ENCODE peak calls at places on chromosomes 5 and 9, in four cellular contexts. O is sigmoid colon, Y is K562, P is GM23338. R is an unnamed sample.
A peak's percentile ranks its signal among the peaks of the same experiment; 100 is the strongest.

GRCh38 chr9:130689937-130690700 is 3.5 kb upstream of the EXOSC2 start:
- DNase-seq in O (peak; percentile 91), Y (peak; percentile 92), P (peak; percentile 95), R (peak; percentile 72)

GRCh38 chr9:124015091-124015660 is 3.6 kb downstream of the LHX2 start:
- DNase-seq in O (no peak), Y (no peak), P (peak; percentile 73), R (peak; percentile 56)

GRCh38 chr9:136482046-136482792 is 621 bp downstream of the SEC16A start:
- DNase-seq in O (peak; percentile 79), Y (peak; percentile 45), P (peak; percentile 52), R (peak; percentile 75)

GRCh38 chr9:129098328-129098727 is 12.3 kb downstream of the CRAT start:
- DNase-seq in O (no peak), Y (no peak), P (no peak), R (no peak)

GRCh38 chr5:141883184-141883947 is 5.2 kb upstream of the PCDH1 start:
- DNase-seq in O (peak; percentile 71), Y (peak; percentile 67), P (peak; percentile 90), R (peak; percentile 65)

GRCh38 chr9:128116104-128117083 is 11.1 kb downstream of the PTGES2 start:
- DNase-seq in O (peak; percentile 64), Y (no peak), P (no peak), R (no peak)

GRCh38 chr9:104279535-104280215 is 185.6 kb downstream of the SMC2 start:
- DNase-seq in O (no peak), Y (no peak), P (no peak), R (no peak)

GRCh38 chr5:9851458-9851857 is 221.3 kb upstream of the TAS2R1 start:
- DNase-seq in O (no peak), Y (peak; percentile 23), P (no peak), R (peak; percentile 31)

GRCh38 chr5:120808135-120808534 is 344.0 kb downstream of the PRR16 start:
- DNase-seq in O (no peak), Y (no peak), P (peak; percentile 41), R (no peak)

GRCh38 chr5:177354716-177355115 is 3.0 kb upstream of the RGS14 start:
- DNase-seq in O (no peak), Y (no peak), P (no peak), R (no peak)

GRCh38 chr9:85212887-85213286 is 528.9 kb downstream of the AGTPBP1 start:
- DNase-seq in O (no peak), Y (peak; percentile 0), P (no peak), R (no peak)

GRCh38 chr9:76699966-76700365 is 64.3 kb upstream of the PCA3 start:
- DNase-seq in O (no peak), Y (no peak), P (no peak), R (no peak)

GRCh38 chr5:181224390-181225234 is 1.5 kb downstream of the TRIM41 start:
- DNase-seq in O (no peak), Y (no peak), P (no peak), R (peak; percentile 38)

GRCh38 chr9:127283917-127284316 is 19.3 kb downstream of the GARNL3 start:
- DNase-seq in O (no peak), Y (peak; percentile 18), P (peak; percentile 40), R (no peak)

GRCh38 chr5:115309751-115310370 is 13.4 kb upstream of the CCDC112 start:
- DNase-seq in O (no peak), Y (peak; percentile 49), P (peak; percentile 66), R (no peak)

GRCh38 chr5:107135391-107135790 is 535.3 kb downstream of the EFNA5 start:
- DNase-seq in O (no peak), Y (no peak), P (no peak), R (no peak)

GRCh38 chr9:89410022-89410421 is 87.9 kb downstream of the SEMA4D start:
- DNase-seq in O (no peak), Y (no peak), P (no peak), R (no peak)

GRCh38 chr5:134018154-134018985 is 13.6 kb upstream of the VDAC1 start:
- DNase-seq in O (no peak), Y (peak; percentile 38), P (no peak), R (no peak)

GRCh38 chr5:149922950-149923349 is 21.6 kb downstream of the PDE6A start:
- DNase-seq in O (no peak), Y (no peak), P (no peak), R (no peak)

GRCh38 chr5:10689391-10690081 is 71.5 kb downstream of the DAP start:
- DNase-seq in O (no peak), Y (peak; percentile 71), P (peak; percentile 86), R (peak; percentile 60)

GRCh38 chr5:122581629-122582028 is 193.3 kb upstream of the SNX2 start:
- DNase-seq in O (no peak), Y (no peak), P (no peak), R (no peak)

DNA sequence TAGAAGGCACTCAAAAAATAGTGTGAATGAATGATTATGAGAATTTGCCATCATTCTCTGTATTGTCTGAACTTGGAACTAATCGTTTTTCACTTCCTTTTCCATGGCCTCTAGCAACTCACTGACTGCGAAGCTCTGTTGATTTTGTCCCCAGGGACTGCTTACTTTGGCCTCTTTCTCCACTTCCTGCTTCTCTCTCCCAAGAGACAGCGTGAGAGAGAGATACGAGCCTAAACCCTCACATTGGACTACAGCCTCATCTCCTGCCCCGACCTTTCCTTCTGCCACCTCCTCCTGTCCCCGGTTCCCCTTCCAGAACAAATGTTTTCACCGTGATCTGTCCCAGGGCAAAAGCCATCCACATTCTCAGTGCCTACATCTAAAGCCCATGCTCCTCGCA is 300.8 kb upstream of the PANK3 start:
- DNase-seq in O (no peak), Y (no peak), P (no peak), R (no peak)
- TF ChIP-seq POLR2AphosphoS5 in O (no peak), Y (no peak), P (no peak), R (no peak)

DNA sequence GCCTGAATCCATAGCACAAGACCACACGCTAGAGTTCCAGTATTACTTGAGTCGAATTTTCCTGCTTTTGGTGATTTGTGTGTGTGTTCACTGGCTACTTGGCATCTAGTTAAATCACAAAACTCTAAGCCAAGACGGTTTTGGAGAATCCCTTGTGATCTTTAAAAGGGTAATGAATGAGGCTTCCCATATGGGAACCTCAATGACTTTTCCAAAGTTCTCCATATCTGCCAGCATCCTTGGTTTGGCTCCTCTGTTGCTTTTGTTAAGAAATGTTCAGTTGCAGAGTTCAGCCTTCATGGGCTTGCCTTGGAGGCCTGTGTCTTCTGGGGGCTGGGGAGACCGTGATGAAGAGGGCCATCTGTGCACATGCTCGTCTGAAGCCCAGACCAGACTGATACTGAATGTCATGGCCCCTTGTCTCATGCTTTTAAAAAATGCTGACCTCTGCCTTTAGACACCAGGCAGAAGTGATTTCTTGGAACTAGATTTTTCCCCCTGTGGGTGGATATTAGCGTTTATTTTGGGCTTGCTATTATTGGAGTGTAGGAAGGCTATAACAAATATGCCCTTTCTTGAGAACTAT is 84.3 kb downstream of the RAI14 start:
- DNase-seq in O (no peak), Y (no peak), P (no peak), R (no peak)
- TF ChIP-seq POLR2AphosphoS5 in O (no peak), Y (no peak), P (no peak), R (no peak)

DNA sequence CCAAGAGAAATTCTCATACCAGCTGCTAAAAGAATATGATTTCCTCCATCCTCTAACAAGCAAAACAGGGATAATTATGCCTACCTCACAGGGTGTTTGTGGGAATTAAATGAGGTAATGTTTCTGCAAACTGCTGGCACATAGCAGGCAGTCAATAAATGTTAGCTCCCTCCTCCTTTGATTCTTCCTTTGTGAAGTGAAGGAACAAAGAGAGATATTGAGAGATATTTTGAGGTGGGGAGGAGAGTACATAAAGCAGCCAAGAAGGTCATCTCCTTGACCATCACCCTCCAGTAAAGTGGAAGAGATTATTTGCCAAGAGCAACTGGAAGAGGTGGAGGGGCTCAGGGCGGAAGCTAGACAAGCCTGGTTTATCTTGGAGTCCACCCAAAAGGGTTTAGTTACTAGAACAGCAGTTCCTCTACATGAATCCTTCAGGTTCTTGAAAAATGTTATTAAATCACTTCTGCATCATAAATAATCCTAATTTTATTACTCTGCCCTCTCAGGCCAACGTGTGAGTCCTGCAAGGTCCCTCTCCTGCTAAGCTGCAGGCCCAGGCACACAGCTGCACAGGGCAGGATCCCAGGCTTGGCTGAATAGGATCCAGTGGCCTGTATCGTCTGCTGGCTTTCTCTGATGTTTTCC is 35.0 kb upstream of the TLE1 start:
- DNase-seq in O (no peak), Y (no peak), P (no peak), R (no peak)
- TF ChIP-seq POLR2AphosphoS5 in O (no peak), Y (no peak), P (no peak), R (no peak)

GRCh38 chr5:76715734-76716455 is at the start of gene F2R:
- DNase-seq in O (no peak), Y (peak; percentile 81), P (peak; percentile 85), R (peak; percentile 94)

GRCh38 chr5:76716456-76717157 is 681 bp downstream of the F2R start:
- DNase-seq in O (no peak), Y (peak; percentile 77), P (peak; percentile 64), R (peak; percentile 56)

GRCh38 chr5:76717222-76718083 is 1.5 kb downstream of the F2R start:
- DNase-seq in O (no peak), Y (peak; percentile 30), P (no peak), R (no peak)

GRCh38 chr5:76718880-76719279 is 3.0 kb downstream of the F2R start:
- DNase-seq in O (no peak), Y (no peak), P (no peak), R (no peak)

GRCh38 chr5:76718381-76718832 is 2.5 kb downstream of the F2R start:
- DNase-seq in O (no peak), Y (no peak), P (no peak), R (no peak)
- TF ChIP-seq POLR2AphosphoS5 in O (no peak), Y (no peak), P (no peak), R (peak; percentile 2)

DNA sequence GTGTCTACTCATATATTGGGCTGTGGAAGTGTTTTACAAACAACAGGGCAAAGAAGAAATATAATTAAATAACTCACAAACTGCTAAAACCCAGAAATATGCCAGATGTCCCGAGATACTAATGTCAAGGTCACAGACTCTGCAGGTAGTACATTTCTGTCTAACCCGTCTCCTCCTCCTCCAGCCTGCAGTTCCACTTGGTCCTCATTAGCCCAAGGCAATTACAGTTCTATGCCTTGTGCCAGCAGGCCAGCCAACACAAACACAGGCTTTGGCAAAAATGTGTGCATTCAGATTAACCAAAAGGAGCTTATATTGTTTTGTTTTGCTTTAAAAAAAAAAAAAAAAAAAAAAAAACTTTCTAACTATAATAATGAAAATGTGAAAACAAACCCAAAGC is 148.8 kb downstream of the MYO10 start:
- DNase-seq in O (no peak), Y (no peak), P (no peak), R (peak; percentile 34)
- TF ChIP-seq POLR2AphosphoS5 in O (no peak), Y (no peak), P (no peak), R (no peak)

GRCh38 chr5:39370555-39371366 is 6.5 kb upstream of the C9 start:
- DNase-seq in O (no peak), Y (no peak), P (no peak), R (no peak)
- TF ChIP-seq POLR2AphosphoS5 in O (no peak), Y (no peak), P (no peak), R (no peak)

DNA sequence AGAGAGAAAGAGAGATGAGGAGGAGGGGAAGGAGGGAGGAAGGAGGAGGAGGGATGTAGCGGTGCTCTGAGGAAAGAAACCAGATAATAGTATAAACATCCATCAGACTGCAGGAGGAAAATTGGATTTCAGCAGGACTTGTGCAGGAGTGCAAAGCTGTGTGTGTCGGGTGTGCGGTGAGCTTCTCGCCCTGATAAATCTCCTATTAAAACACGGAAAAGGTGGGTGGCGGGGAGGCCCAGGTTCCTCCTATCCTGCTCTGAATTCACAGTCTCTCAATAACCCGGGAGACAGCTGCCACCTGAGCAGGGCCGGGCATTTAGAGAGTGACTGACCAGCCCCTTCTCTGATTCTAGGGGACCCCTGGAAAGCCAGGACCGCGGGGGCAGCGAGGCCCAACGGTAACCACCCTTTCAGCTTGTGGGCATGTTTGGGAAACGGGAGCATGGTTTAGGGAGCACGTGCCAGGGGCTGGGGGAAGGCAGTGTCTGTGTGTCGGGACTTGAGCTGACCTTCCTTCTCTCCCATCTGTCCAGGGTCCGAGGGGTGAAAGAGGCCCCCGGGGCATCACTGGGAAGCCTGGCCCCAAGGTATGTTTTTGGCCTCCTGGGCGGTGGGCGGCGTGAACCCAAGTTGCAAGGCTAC is 85.8 kb upstream of the FCN2 start:
- DNase-seq in O (no peak), Y (no peak), P (no peak), R (no peak)
- TF ChIP-seq POLR2AphosphoS5 in O (no peak), Y (no peak), P (no peak), R (no peak)

R was measured in SK-N-SH.